ENCODE peak calls at places on chromosomes 3 and 15, in seven cellular contexts. P, A, D, M, I, N and T are unnamed samples.

GRCh38 chr15:65790692-65791334 is 1.3 kb downstream of the DENND4A start:
- DNase-seq in I (no peak), N (no peak), A (peak), D (peak), P (no peak), M (peak), T (peak)

GRCh38 chr3:103126111-103126510 is 691.3 kb downstream of the ZPLD1 start:
- DNase-seq in I (peak), D (no peak), A (no peak), M (no peak), P (no peak), N (no peak), T (no peak)

GRCh38 chr15:31083394-31083790 is 18.1 kb downstream of the TRPM1 start:
- DNase-seq in N (no peak), I (peak), A (no peak), P (no peak), D (no peak), M (no peak), T (no peak)

GRCh38 chr3:188468196-188468595 is 314.2 kb downstream of the LPP start:
- DNase-seq in M (no peak), A (no peak), D (no peak), N (no peak), I (no peak), P (no peak), T (no peak)

GRCh38 chr15:70064441-70064840 is 33.3 kb downstream of the TLE3 start:
- DNase-seq in P (no peak), D (no peak), A (no peak), M (no peak), I (no peak), N (no peak), T (no peak)

GRCh38 chr15:88042047-88042446 is 214.5 kb downstream of the NTRK3 start:
- DNase-seq in D (no peak), N (no peak), I (no peak), A (no peak), P (no peak), M (no peak), T (no peak)

GRCh38 chr3:149393355-149394165 is 16.1 kb upstream of the TM4SF1 start:
- DNase-seq in N (no peak), M (peak), D (peak), I (peak), A (no peak), P (peak), T (peak)

GRCh38 chr15:47750030-47750739 is 32.9 kb downstream of the SEMA6D start:
- DNase-seq in N (no peak), M (no peak), I (no peak), A (no peak), P (no peak), D (peak), T (peak)

GRCh38 chr15:64213646-64214045 is 50.8 kb upstream of the PPIB start:
- DNase-seq in I (no peak), A (no peak), D (no peak), P (no peak), N (no peak), M (no peak), T (no peak)

GRCh38 chr15:79863886-79864285 is 32.9 kb downstream of the MTHFS start:
- DNase-seq in I (no peak), M (no peak), N (no peak), P (no peak), A (no peak), D (peak), T (no peak)

GRCh38 chr3:178551916-178552321 is 15.7 kb downstream of the KCNMB2 start:
- DNase-seq in D (peak), A (no peak), M (no peak), I (no peak), N (no peak), P (no peak), T (peak)

GRCh38 chr15:31389576-31389975 is 62.9 kb downstream of the KLF13 start:
- DNase-seq in I (no peak), P (no peak), A (peak), M (no peak), N (no peak), D (no peak), T (no peak)